ENCODE peak calls at places on chromosomes 16 and 17, in five cellular contexts. F is ascending aorta, J is AG10803, W is astrocyte of the spinal cord, R is Caco-2. U is an unnamed sample.
A peak's percentile ranks its signal among the peaks of the same experiment; 100 is the strongest.

GRCh38 chr17:77822302-77823030 is 136.0 kb upstream of the TNRC6C start:
- DNase-seq in F (no peak), J (peak; percentile 28), W (no peak), R (no peak), U (no peak)

GRCh38 chr17:58121925-58122324 is 26.3 kb upstream of the OR4D1 start:
- DNase-seq in F (no peak), J (peak; percentile 29), W (peak; percentile 25), R (peak; percentile 46), U (no peak)

GRCh38 chr17:39144414-39144813 is 7.0 kb downstream of the PLXDC1 start:
- DNase-seq in F (peak; percentile 25), J (peak; percentile 96), W (peak; percentile 85), R (no peak), U (peak; percentile 19)

GRCh38 chr16:25827709-25828108 is 135.9 kb downstream of the HS3ST4 start:
- DNase-seq in F (no peak), J (no peak), W (no peak), R (no peak), U (no peak)

GRCh38 chr16:88561485-88562369 is 8.5 kb upstream of the ZC3H18 start:
- DNase-seq in F (no peak), J (peak; percentile 48), W (peak; percentile 54), R (no peak), U (no peak)

GRCh38 chr17:83096401-83097220 is 17.2 kb downstream of the METRNL start:
- DNase-seq in F (no peak), J (no peak), W (no peak), R (no peak), U (no peak)

GRCh38 chr17:66373944-66374817 is 71.8 kb downstream of the PRKCA start:
- DNase-seq in F (no peak), J (no peak), W (no peak), R (no peak), U (no peak)

GRCh38 chr17:39671651-39672521 is 3.6 kb downstream of the PNMT start:
- DNase-seq in F (no peak), J (no peak), W (peak; percentile 22), R (no peak), U (no peak)

GRCh38 chr17:69533481-69534234 is 119.2 kb downstream of the MAP2K6 start:
- DNase-seq in F (no peak), J (no peak), W (no peak), R (no peak), U (no peak)

GRCh38 chr17:8359769-8360168 is 16.7 kb downstream of the KRABD2 start:
- DNase-seq in F (no peak), J (peak; percentile 84), W (peak; percentile 78), R (no peak), U (no peak)

DNA sequence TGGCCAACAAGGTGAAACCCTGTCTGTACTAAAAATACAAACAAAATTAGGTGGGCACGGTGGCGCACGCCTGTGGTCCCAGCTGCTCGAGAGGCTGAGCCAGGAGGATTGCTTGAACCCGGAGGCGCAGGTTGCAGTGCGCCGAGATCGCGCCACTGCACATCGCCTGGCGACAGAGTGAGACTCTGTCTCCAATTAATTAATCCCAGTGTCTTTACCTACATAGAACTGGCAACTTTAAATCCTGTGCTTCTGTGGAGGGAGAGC is 1.5 kb upstream of the ELOB start:
- DNase-seq in F (no peak), J (no peak), W (no peak), R (no peak), U (no peak)
- H3K4me3 ChIP-seq in F (peak overlapping the region; percentile 91), J (no peak overlapping the region), W (no peak overlapping the region), R (no peak overlapping the region), U (peak overlapping the region; percentile 69)

GRCh38 chr16:28196331-28196987 is 15.3 kb downstream of the XPO6 start:
- DNase-seq in F (no peak), J (peak; percentile 21), W (no peak), R (no peak), U (no peak)

GRCh38 chr16:28191364-28191985 is 20.3 kb downstream of the XPO6 start:
- DNase-seq in F (no peak), J (no peak), W (no peak), R (no peak), U (no peak)

GRCh38 chr16:28195859-28196258 is 15.9 kb downstream of the XPO6 start:
- DNase-seq in F (no peak), J (no peak), W (no peak), R (no peak), U (no peak)

GRCh38 chr16:28193530-28194423 is 18.0 kb downstream of the XPO6 start:
- DNase-seq in F (no peak), J (peak; percentile 98), W (peak; percentile 86), R (peak; percentile 39), U (peak; percentile 19)

GRCh38 chr16:28192811-28193529 is 18.8 kb downstream of the XPO6 start:
- DNase-seq in F (no peak), J (no peak), W (no peak), R (no peak), U (no peak)
- TF ChIP-seq CTCF in F (no peak), J (no peak), W (no peak), R (no peak), U (no peak)

DNA sequence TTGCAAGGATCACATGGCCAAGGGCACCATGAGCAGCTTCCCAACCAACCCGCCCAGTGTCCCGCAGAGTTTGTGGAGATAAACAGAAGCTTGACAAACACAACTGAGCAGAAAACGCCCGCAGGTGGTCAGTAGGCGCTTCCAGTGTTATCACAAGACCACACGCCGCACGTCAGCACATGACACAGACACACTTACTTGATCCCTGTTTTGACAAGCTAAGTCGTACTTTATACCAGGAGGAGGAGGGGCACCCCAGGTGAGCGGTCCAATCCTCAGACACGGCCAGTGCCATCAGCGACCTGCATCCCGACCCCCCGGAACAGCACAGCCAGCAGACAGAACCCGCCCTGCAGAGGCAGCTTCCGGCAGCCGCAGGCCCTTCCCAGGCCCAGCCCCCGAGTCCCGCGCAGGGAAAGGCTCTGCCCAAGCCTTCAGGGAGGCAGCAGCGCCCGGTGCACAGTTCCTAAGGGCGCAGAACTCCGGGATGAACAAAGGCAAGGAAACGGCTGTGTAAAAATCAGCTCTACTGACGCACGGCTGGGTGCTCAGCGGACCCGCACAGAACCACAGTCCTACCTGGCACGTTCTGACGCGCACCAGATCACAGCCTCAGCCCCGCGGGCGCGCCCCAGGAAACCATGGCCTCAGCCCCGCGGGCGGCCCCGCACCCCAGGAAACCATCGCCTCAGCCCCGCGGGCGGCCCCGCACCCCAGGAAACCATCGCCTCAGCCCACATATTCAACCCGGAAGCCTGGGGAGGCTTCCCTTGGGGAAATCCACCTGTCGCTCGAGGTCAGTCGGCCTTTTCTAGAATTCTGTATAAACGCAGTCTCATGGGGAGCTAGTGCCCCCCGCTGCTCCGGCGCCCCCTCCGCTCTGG is 27.8 kb downstream of the AXIN1 start:
- DNase-seq in F (no peak), J (no peak), W (no peak), R (no peak), U (no peak)
- H3K4me3 ChIP-seq in F (peak overlapping the region; percentile 19), J (no peak overlapping the region), W (no peak overlapping the region), R (no peak overlapping the region), U (no peak overlapping the region)

GRCh38 chr16:73176577-73177013 is 128.7 kb upstream of the ZFHX3 start:
- DNase-seq in F (no peak), J (peak; percentile 95), W (peak; percentile 82), R (no peak), U (no peak)
- TF ChIP-seq CTCF in F (peak; percentile 22), J (peak; percentile 55), W (peak; percentile 34), R (peak; percentile 46), U (peak; percentile 69)

U was measured in epithelial cell of proximal tubule.